ENCODE peak calls at places on chromosomes 12 and 14, in nine cellular contexts. N, A, H, O, P, K, D, F and R are unnamed samples.

GRCh38 chr12:52041695-52042123 is 9.5 kb upstream of the NR4A1 start:
- DNase-seq in N (peak; percentile 27), A (peak; percentile 73), H (peak; percentile 56), O (no peak), P (no peak), K (no peak), D (no peak), F (no peak), R (peak; percentile 72)

GRCh38 chr14:91315844-91316267 is 71.4 kb upstream of the GPR68 start:
- DNase-seq in N (no peak), A (no peak), H (no peak), O (no peak), P (peak; percentile 23), K (no peak), D (no peak), F (no peak), R (no peak)

GRCh38 chr12:62259311-62259992 is 752 bp upstream of the USP15 start:
- DNase-seq in N (no peak), A (peak; percentile 29), H (peak; percentile 9), O (no peak), P (peak; percentile 44), K (no peak), D (no peak), F (peak; percentile 7), R (no peak)

GRCh38 chr14:79161576-79161975 is 991.4 kb downstream of the NRXN3 start:
- DNase-seq in N (peak; percentile 42), A (peak; percentile 18), H (peak; percentile 60), O (peak; percentile 15), P (no peak), K (no peak), D (peak; percentile 23), F (no peak), R (no peak)

GRCh38 chr12:101414533-101415119 is 7.1 kb upstream of the ARL1 start:
- DNase-seq in N (peak; percentile 25), A (peak; percentile 76), H (peak; percentile 77), O (no peak), P (peak; percentile 59), K (no peak), D (peak; percentile 76), F (peak; percentile 52), R (no peak)

GRCh38 chr14:104341532-104342434 is 203.4 kb downstream of the KIF26A start:
- DNase-seq in N (no peak), A (peak; percentile 15), H (peak; percentile 95), O (no peak), P (peak; percentile 82), K (no peak), D (peak; percentile 40), F (peak; percentile 67), R (no peak)

GRCh38 chr14:94158239-94158888 is 15.8 kb upstream of the PPP4R4 start:
- DNase-seq in N (no peak), A (no peak), H (no peak), O (no peak), P (no peak), K (no peak), D (no peak), F (no peak), R (no peak)

GRCh38 chr14:101478796-101479410 is 82.4 kb upstream of the DIO3 start:
- DNase-seq in N (no peak), A (no peak), H (no peak), O (no peak), P (peak; percentile 1), K (no peak), D (no peak), F (no peak), R (no peak)

GRCh38 chr14:99744199-99744872 is 48.9 kb upstream of the EML1 start:
- DNase-seq in N (peak; percentile 86), A (peak; percentile 48), H (peak; percentile 53), O (peak; percentile 22), P (no peak), K (no peak), D (no peak), F (no peak), R (no peak)

DNA sequence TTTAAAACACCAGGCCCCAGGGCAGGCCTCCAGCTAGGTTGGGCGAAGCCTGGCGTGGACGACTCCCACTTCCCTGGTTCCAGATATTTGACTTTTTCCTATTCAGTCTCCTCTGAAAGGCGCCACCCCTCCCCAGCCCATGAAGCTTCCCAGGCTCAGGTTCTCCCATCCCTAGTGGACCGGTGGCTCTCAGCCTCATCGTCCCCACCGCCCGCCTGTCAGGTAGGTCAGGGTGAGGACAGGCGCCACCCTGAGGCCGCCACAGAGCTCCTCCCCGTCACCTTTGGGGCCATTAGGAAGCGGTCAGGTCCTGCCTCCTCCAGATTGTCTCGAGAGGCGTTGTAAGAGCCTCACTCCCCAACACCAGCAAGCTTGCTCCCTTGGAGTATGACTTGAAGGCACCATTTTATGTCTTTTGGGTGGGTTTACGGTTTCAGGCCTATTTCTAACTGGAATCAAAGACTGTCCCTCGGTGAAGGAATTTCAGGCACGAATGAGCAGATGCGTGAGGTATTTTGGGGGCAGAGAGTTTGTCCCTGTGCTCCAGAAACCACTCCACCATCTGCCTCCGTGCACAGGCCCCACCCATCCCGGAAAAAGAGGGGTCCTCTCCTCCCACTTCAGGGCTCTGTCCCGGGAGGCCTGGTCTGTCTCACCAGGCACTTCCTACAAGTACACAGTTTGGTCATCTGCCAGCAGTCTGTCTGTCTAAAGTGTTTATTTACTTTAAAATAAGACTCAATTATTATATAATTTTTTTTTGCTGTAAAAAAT is 55.6 kb downstream of the TSPAN9 start:
- DNase-seq in N (peak; percentile 36), A (peak; percentile 66), H (peak; percentile 68), O (no peak), P (peak; percentile 39), K (no peak), D (peak; percentile 51), F (peak; percentile 60), R (no peak)
- H3K4me1 ChIP-seq in N (peaks cover 31% of the 10 kb centered on the region), A (peaks cover 17% of the 10 kb centered on the region), H (peaks cover 13% of the 10 kb centered on the region), O (no peaks in the 10 kb centered on the region), P (no peaks in the 10 kb centered on the region), K (no peaks in the 10 kb centered on the region), D (peaks cover 26% of the 10 kb centered on the region), F (peaks cover 13% of the 10 kb centered on the region), R (peaks cover 7% of the 10 kb centered on the region)

GRCh38 chr14:68960123-68960522 is 19.0 kb downstream of the ACTN1 start:
- DNase-seq in N (no peak), A (no peak), H (no peak), O (no peak), P (no peak), K (no peak), D (no peak), F (no peak), R (no peak)

GRCh38 chr14:68962681-68963080 is 16.4 kb downstream of the ACTN1 start:
- DNase-seq in N (no peak), A (no peak), H (no peak), O (no peak), P (no peak), K (no peak), D (no peak), F (no peak), R (no peak)

GRCh38 chr14:68959035-68959434 is 20.1 kb downstream of the ACTN1 start:
- DNase-seq in N (no peak), A (no peak), H (no peak), O (no peak), P (no peak), K (no peak), D (peak; percentile 49), F (no peak), R (no peak)

GRCh38 chr14:68961781-68962584 is 17.1 kb downstream of the ACTN1 start:
- DNase-seq in N (peak; percentile 80), A (peak; percentile 65), H (peak; percentile 84), O (peak; percentile 83), P (no peak), K (no peak), D (peak; percentile 44), F (peak; percentile 60), R (no peak)

DNA sequence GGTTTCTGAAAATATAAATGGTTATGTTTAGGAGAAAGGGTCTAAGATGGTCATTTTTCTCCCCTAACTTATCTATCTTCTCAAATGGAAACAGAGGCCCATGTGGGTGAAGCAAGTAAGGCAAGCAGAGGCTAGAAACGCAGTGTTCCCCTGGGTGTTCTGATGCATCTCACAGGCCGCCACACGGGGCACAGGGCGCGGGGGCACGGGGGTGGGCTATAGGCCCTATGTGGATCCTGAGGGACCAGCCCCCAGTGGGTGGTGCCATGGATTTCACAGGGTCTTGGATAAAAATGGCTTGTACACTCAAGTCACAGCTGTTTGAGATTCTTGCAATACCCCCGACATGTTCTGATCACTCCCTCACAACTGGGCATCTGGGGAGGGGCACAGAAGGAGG is 17.7 kb downstream of the ACTN1 start:
- DNase-seq in N (no peak), A (no peak), H (no peak), O (no peak), P (no peak), K (no peak), D (no peak), F (no peak), R (no peak)
- H3K4me1 ChIP-seq in N (peaks cover 79% of the 10 kb centered on the region), A (peaks cover 68% of the 10 kb centered on the region), H (peaks cover 53% of the 10 kb centered on the region), O (peaks cover 58% of the 10 kb centered on the region), P (peaks cover 67% of the 10 kb centered on the region), K (no peaks in the 10 kb centered on the region), D (peaks cover 58% of the 10 kb centered on the region), F (peaks cover 59% of the 10 kb centered on the region), R (peaks cover 26% of the 10 kb centered on the region)

GRCh38 chr12:6213969-6214368 is 13.8 kb downstream of the CD9 start:
- DNase-seq in N (no peak), A (peak; percentile 75), H (no peak), O (no peak), P (no peak), K (no peak), D (no peak), F (no peak), R (no peak)
- H3K4me1 ChIP-seq in N (peaks cover 30% of the 10 kb centered on the region), A (peaks cover 57% of the 10 kb centered on the region), H (peaks cover 78% of the 10 kb centered on the region), O (peaks cover 54% of the 10 kb centered on the region), P (peaks cover 19% of the 10 kb centered on the region), K (no peaks in the 10 kb centered on the region), D (peaks cover 54% of the 10 kb centered on the region), F (peaks cover 40% of the 10 kb centered on the region), R (peaks cover 12% of the 10 kb centered on the region)

GRCh38 chr14:68976160-68977067 is 2.7 kb downstream of the ACTN1 start:
- DNase-seq in N (no peak), A (peak; percentile 69), H (no peak), O (no peak), P (no peak), K (no peak), D (peak; percentile 35), F (peak; percentile 24), R (no peak)

GRCh38 chr14:68974759-68975347 is 4.2 kb downstream of the ACTN1 start:
- DNase-seq in N (no peak), A (no peak), H (no peak), O (no peak), P (no peak), K (no peak), D (no peak), F (no peak), R (no peak)

GRCh38 chr14:68977137-68977740 is 1.9 kb downstream of the ACTN1 start:
- DNase-seq in N (no peak), A (no peak), H (no peak), O (peak; percentile 65), P (no peak), K (no peak), D (no peak), F (peak; percentile 36), R (no peak)

GRCh38 chr14:68973639-68974038 is 5.5 kb downstream of the ACTN1 start:
- DNase-seq in N (no peak), A (no peak), H (no peak), O (no peak), P (no peak), K (no peak), D (no peak), F (no peak), R (no peak)

DNA sequence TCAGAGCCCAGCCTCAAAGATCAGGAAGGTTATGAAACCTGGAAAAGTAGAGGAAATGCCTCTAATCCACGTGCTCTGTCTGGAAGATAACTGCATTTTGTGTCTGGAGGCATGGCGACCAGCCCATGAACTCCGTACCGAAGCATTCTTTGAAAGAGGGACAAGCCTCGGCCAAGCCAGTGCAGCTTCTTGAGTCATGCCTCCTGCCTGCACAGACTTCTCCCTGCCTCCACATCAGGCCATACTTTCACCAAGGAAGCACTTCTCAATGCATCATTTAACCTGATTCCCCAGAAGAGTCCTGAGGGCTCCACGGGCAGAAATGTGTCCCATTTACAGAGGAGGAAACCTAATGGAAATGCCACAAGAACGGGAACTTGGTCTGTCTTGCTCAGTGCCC is 3.4 kb downstream of the ACTN1 start:
- DNase-seq in N (peak; percentile 91), A (peak; percentile 92), H (no peak), O (peak; percentile 79), P (no peak), K (no peak), D (peak; percentile 46), F (no peak), R (no peak)
- H3K4me1 ChIP-seq in N (peaks cover 70% of the 10 kb centered on the region), A (peaks cover 40% of the 10 kb centered on the region), H (peaks cover 37% of the 10 kb centered on the region), O (peaks cover 32% of the 10 kb centered on the region), P (peaks cover 52% of the 10 kb centered on the region), K (no peaks in the 10 kb centered on the region), D (peaks cover 47% of the 10 kb centered on the region), F (peaks cover 29% of the 10 kb centered on the region), R (peaks cover 5% of the 10 kb centered on the region)